ENCODE peak calls at places on chromosomes 3 and 15, in four cellular contexts. One of them, this sample, is unnamed.

GRCh38 chr3:69803871-69804270 is 64.6 kb downstream of the MITF start:
- DNase-seq in progenitor cell of endocrine pancreas: no peak
- DNase-seq in sigmoid colon: no peak
- DNase-seq in HFF-Myc: no peak
- DNase-seq in this sample: no peak

GRCh38 chr3:134904333-134904771 is 109.3 kb downstream of the EPHB1 start:
- DNase-seq in progenitor cell of endocrine pancreas: no peak
- DNase-seq in sigmoid colon: no peak
- DNase-seq in HFF-Myc: no peak
- DNase-seq in this sample: no peak

GRCh38 chr3:44950273-44950672 is 25.7 kb downstream of the ZDHHC3 start:
- DNase-seq in progenitor cell of endocrine pancreas: no peak
- DNase-seq in sigmoid colon: no peak
- DNase-seq in HFF-Myc: no peak
- DNase-seq in this sample: no peak

GRCh38 chr15:25242957-25243799 is 195.6 kb downstream of the UBE3A start:
- DNase-seq in progenitor cell of endocrine pancreas: no peak
- DNase-seq in sigmoid colon: peak; percentile 53
- DNase-seq in HFF-Myc: no peak
- DNase-seq in this sample: no peak

GRCh38 chr15:93882133-93882532 is 349.2 kb upstream of the MCTP2 start:
- DNase-seq in progenitor cell of endocrine pancreas: no peak
- DNase-seq in sigmoid colon: no peak
- DNase-seq in HFF-Myc: no peak
- DNase-seq in this sample: no peak

GRCh38 chr3:178146406-178146831 is 389.8 kb upstream of the KCNMB2 start:
- DNase-seq in progenitor cell of endocrine pancreas: no peak
- DNase-seq in sigmoid colon: no peak
- DNase-seq in HFF-Myc: no peak
- DNase-seq in this sample: no peak

GRCh38 chr3:185658504-185658912 is 72.4 kb downstream of the SENP2 start:
- DNase-seq in progenitor cell of endocrine pancreas: no peak
- DNase-seq in sigmoid colon: peak; percentile 91
- DNase-seq in HFF-Myc: peak; percentile 67
- DNase-seq in this sample: peak; percentile 99

GRCh38 chr15:41013698-41014414 is 60.6 kb downstream of the CHAC1 start:
- DNase-seq in progenitor cell of endocrine pancreas: no peak
- DNase-seq in sigmoid colon: no peak
- DNase-seq in HFF-Myc: no peak
- DNase-seq in this sample: peak; percentile 44

GRCh38 chr3:51328206-51328605 is 56.9 kb upstream of the MANF start:
- DNase-seq in progenitor cell of endocrine pancreas: no peak
- DNase-seq in sigmoid colon: no peak
- DNase-seq in HFF-Myc: no peak
- DNase-seq in this sample: no peak

GRCh38 chr15:68576253-68577236 is 2.2 kb upstream of the CORO2B start:
- DNase-seq in progenitor cell of endocrine pancreas: no peak
- DNase-seq in sigmoid colon: no peak
- DNase-seq in HFF-Myc: no peak
- DNase-seq in this sample: no peak

GRCh38 chr3:118938183-118938961 is 96.3 kb downstream of the IGSF11 start:
- DNase-seq in progenitor cell of endocrine pancreas: no peak
- DNase-seq in sigmoid colon: no peak
- DNase-seq in HFF-Myc: no peak
- DNase-seq in this sample: no peak

GRCh38 chr3:156633335-156633734 is 41.1 kb upstream of the TIPARP start:
- DNase-seq in progenitor cell of endocrine pancreas: no peak
- DNase-seq in sigmoid colon: no peak
- DNase-seq in HFF-Myc: peak; percentile 29
- DNase-seq in this sample: peak; percentile 70

GRCh38 chr3:194730369-194730768 is 44.7 kb downstream of the FAM43A start:
- DNase-seq in progenitor cell of endocrine pancreas: no peak
- DNase-seq in sigmoid colon: no peak
- DNase-seq in HFF-Myc: no peak
- DNase-seq in this sample: no peak

GRCh38 chr3:45817788-45818523 is 21.6 kb upstream of the SLC6A20 start:
- DNase-seq in progenitor cell of endocrine pancreas: no peak
- DNase-seq in sigmoid colon: peak; percentile 91
- DNase-seq in HFF-Myc: peak; percentile 70
- DNase-seq in this sample: peak; percentile 90

GRCh38 chr3:38141952-38142273 is 3.5 kb downstream of the MYD88 start:
- DNase-seq in progenitor cell of endocrine pancreas: no peak
- DNase-seq in sigmoid colon: no peak
- DNase-seq in HFF-Myc: no peak
- DNase-seq in this sample: no peak

GRCh38 chr15:62067448-62068044 is 769 bp downstream of the C2CD4A start:
- DNase-seq in progenitor cell of endocrine pancreas: peak; percentile 21
- DNase-seq in sigmoid colon: peak; percentile 67
- DNase-seq in HFF-Myc: no peak
- DNase-seq in this sample: no peak

GRCh38 chr3:30282052-30282708 is 324.2 kb upstream of the TGFBR2 start:
- DNase-seq in progenitor cell of endocrine pancreas: no peak
- DNase-seq in sigmoid colon: no peak
- DNase-seq in HFF-Myc: peak; percentile 41
- DNase-seq in this sample: peak; percentile 77

GRCh38 chr3:149080011-149080698 is 6.2 kb downstream of the HLTF start:
- DNase-seq in progenitor cell of endocrine pancreas: no peak
- DNase-seq in sigmoid colon: no peak
- DNase-seq in HFF-Myc: no peak
- DNase-seq in this sample: no peak

GRCh38 chr3:135922903-135923250 is 42.7 kb upstream of the PPP2R3A start:
- DNase-seq in progenitor cell of endocrine pancreas: no peak
- DNase-seq in sigmoid colon: no peak
- DNase-seq in HFF-Myc: no peak
- DNase-seq in this sample: no peak

GRCh38 chr3:120393252-120393651 is 44.1 kb upstream of the LRRC58 start:
- DNase-seq in progenitor cell of endocrine pancreas: no peak
- DNase-seq in sigmoid colon: no peak
- DNase-seq in HFF-Myc: no peak
- DNase-seq in this sample: no peak

GRCh38 chr15:101159096-101159935 is 92.5 kb downstream of the CHSY1 start:
- DNase-seq in progenitor cell of endocrine pancreas: no peak
- DNase-seq in sigmoid colon: peak; percentile 38
- DNase-seq in HFF-Myc: no peak
- DNase-seq in this sample: no peak

GRCh38 chr15:90679959-90680358 is 37.2 kb upstream of the BLM start:
- DNase-seq in progenitor cell of endocrine pancreas: no peak
- DNase-seq in sigmoid colon: peak; percentile 71
- DNase-seq in HFF-Myc: no peak
- DNase-seq in this sample: no peak

GRCh38 chr15:70618929-70619328 is 144.4 kb downstream of the UACA start:
- DNase-seq in progenitor cell of endocrine pancreas: no peak
- DNase-seq in sigmoid colon: no peak
- DNase-seq in HFF-Myc: no peak
- DNase-seq in this sample: no peak

GRCh38 chr15:41858756-41859155 is 20.1 kb downstream of the PLA2G4B start:
- DNase-seq in progenitor cell of endocrine pancreas: no peak
- DNase-seq in sigmoid colon: no peak
- DNase-seq in HFF-Myc: no peak
- DNase-seq in this sample: no peak

GRCh38 chr3:56954125-56954524 is 106.3 kb upstream of the SPATA12 start:
- DNase-seq in progenitor cell of endocrine pancreas: no peak
- DNase-seq in sigmoid colon: no peak
- DNase-seq in HFF-Myc: no peak
- DNase-seq in this sample: no peak

GRCh38 chr3:118057086-118057485 is 977.6 kb downstream of the IGSF11 start:
- DNase-seq in progenitor cell of endocrine pancreas: no peak
- DNase-seq in sigmoid colon: no peak
- DNase-seq in HFF-Myc: no peak
- DNase-seq in this sample: no peak

GRCh38 chr15:77292924-77293558 is 126.9 kb downstream of the PEAK1 start:
- DNase-seq in progenitor cell of endocrine pancreas: no peak
- DNase-seq in sigmoid colon: no peak
- DNase-seq in HFF-Myc: no peak
- DNase-seq in this sample: no peak

GRCh38 chr15:83657549-83657948 is 3.6 kb downstream of the ADAMTSL3 start:
- DNase-seq in progenitor cell of endocrine pancreas: no peak
- DNase-seq in sigmoid colon: no peak
- DNase-seq in HFF-Myc: no peak
- DNase-seq in this sample: no peak

GRCh38 chr3:55795736-55796135 is 308.6 kb upstream of the WNT5A start:
- DNase-seq in progenitor cell of endocrine pancreas: no peak
- DNase-seq in sigmoid colon: no peak
- DNase-seq in HFF-Myc: no peak
- DNase-seq in this sample: peak; percentile 26

DNA sequence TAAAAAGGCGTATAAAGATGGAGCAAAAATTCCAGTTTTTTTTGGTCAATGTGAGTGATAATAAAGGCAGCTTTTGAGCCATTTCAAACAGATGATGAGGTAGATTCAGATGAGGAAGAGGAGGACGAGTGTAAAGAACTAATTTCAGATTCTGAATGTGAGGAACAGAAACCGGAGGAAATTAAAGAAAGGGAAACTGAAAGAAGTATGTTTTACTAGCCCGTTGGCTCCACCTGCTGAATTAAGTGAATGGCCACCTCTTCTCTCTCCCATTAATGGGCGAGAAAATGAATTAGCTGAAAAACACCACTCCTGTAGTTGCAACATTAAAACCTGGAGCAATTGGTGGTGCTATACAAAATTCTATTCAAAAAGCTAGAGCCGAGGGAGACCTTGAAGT is 55.4 kb downstream of the CYP19A1 start:
- DNase-seq in progenitor cell of endocrine pancreas: no peak
- DNase-seq in sigmoid colon: no peak
- DNase-seq in HFF-Myc: no peak
- DNase-seq in this sample: no peak
- TF ChIP-seq CTCF in progenitor cell of endocrine pancreas: no peak
- TF ChIP-seq CTCF in sigmoid colon: no peak
- TF ChIP-seq CTCF in HFF-Myc: no peak
- TF ChIP-seq CTCF in this sample: no peak

GRCh38 chr3:164351126-164351525 is 727.2 kb downstream of the SI start:
- DNase-seq in progenitor cell of endocrine pancreas: no peak
- DNase-seq in sigmoid colon: no peak
- DNase-seq in HFF-Myc: no peak
- DNase-seq in this sample: no peak
- TF ChIP-seq CTCF in progenitor cell of endocrine pancreas: no peak
- TF ChIP-seq CTCF in sigmoid colon: no peak
- TF ChIP-seq CTCF in HFF-Myc: no peak
- TF ChIP-seq CTCF in this sample: no peak

GRCh38 chr3:113912551-113913246 is 35.1 kb upstream of the ZDHHC23 start:
- DNase-seq in progenitor cell of endocrine pancreas: no peak
- DNase-seq in sigmoid colon: no peak
- DNase-seq in HFF-Myc: peak; percentile 36
- DNase-seq in this sample: no peak
- TF ChIP-seq CTCF in progenitor cell of endocrine pancreas: peak; percentile 72
- TF ChIP-seq CTCF in sigmoid colon: peak; percentile 27
- TF ChIP-seq CTCF in HFF-Myc: peak; percentile 62
- TF ChIP-seq CTCF in this sample: peak; percentile 51

DNA sequence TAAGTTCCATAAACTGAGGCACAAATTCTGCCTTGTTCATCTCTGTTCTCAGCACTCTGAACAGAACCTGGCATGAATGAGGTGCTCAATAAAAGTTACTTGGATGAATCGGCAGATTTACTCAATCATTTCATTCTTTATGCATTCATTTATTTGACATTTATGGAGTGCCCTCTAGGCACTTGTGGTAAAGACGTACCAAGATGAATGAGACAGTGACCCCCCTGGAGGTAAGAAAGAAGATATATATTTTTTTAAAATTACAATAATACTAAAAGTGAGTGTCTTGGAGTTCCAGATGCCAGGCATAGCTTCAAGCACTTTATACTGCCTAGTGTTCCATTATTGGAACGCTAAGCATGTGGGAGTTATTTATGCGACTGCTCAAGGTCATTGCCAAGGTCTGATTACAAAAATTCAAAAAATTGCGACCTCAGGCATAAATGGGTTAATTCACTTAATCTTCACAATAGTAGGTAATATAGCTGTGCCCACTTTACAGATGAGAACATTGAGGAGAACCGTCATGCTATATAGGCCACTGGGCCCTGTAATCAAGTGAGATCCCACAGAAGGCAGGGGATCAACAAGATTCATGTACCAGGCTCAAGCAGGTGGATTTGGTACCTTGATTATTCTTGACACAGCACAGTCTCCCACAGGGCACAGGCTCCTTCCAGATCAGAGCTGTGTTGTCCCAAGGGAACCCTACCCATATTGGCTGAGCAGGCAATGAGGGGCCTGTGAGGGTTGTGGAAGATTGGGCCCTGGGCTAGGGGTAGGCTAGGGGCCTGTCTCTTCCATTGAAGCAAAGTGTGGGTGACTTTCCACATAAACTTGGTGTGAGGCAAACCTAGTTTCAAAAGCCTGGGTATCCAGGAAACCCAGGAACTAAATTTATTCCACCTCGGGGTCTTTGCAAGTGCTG is 10.7 kb downstream of the XIRP1 start:
- DNase-seq in progenitor cell of endocrine pancreas: no peak
- DNase-seq in sigmoid colon: no peak
- DNase-seq in HFF-Myc: no peak
- DNase-seq in this sample: no peak
- TF ChIP-seq CTCF in progenitor cell of endocrine pancreas: no peak
- TF ChIP-seq CTCF in sigmoid colon: no peak
- TF ChIP-seq CTCF in HFF-Myc: no peak
- TF ChIP-seq CTCF in this sample: no peak

GRCh38 chr15:87570186-87570585 is 686.4 kb downstream of the NTRK3 start:
- DNase-seq in progenitor cell of endocrine pancreas: no peak
- DNase-seq in sigmoid colon: no peak
- DNase-seq in HFF-Myc: no peak
- DNase-seq in this sample: no peak
- TF ChIP-seq CTCF in progenitor cell of endocrine pancreas: no peak
- TF ChIP-seq CTCF in sigmoid colon: no peak
- TF ChIP-seq CTCF in HFF-Myc: no peak
- TF ChIP-seq CTCF in this sample: no peak

GRCh38 chr15:27082526-27082925 is 111.5 kb downstream of the GABRG3 start:
- DNase-seq in progenitor cell of endocrine pancreas: no peak
- DNase-seq in sigmoid colon: no peak
- DNase-seq in HFF-Myc: no peak
- DNase-seq in this sample: no peak

GRCh38 chr15:27082019-27082418 is 111.0 kb downstream of the GABRG3 start:
- DNase-seq in progenitor cell of endocrine pancreas: no peak
- DNase-seq in sigmoid colon: no peak
- DNase-seq in HFF-Myc: no peak
- DNase-seq in this sample: no peak

GRCh38 chr15:27074179-27074578 is 103.2 kb downstream of the GABRG3 start:
- DNase-seq in progenitor cell of endocrine pancreas: no peak
- DNase-seq in sigmoid colon: no peak
- DNase-seq in HFF-Myc: no peak
- DNase-seq in this sample: no peak

GRCh38 chr15:27077790-27078189 is 106.8 kb downstream of the GABRG3 start:
- DNase-seq in progenitor cell of endocrine pancreas: no peak
- DNase-seq in sigmoid colon: no peak
- DNase-seq in HFF-Myc: no peak
- DNase-seq in this sample: no peak
- TF ChIP-seq CTCF in progenitor cell of endocrine pancreas: no peak
- TF ChIP-seq CTCF in sigmoid colon: no peak
- TF ChIP-seq CTCF in HFF-Myc: no peak
- TF ChIP-seq CTCF in this sample: no peak